ENCODE peak calls at places on chromosome 7, in eight cellular contexts. U is heart right ventricle, M is A549, A is Panc1, S is B cell, R is SK-N-SH treated with all-trans-retinoic acid at 6 μM for 48 hours, F is omental fat pad, D is mucosa of descending colon. I is an unnamed sample.

GRCh38 chr7:19117870-19118608 is 603 bp upstream of the TWIST1 start:
- ATAC-seq in D (peak; percentile 28), R (peak; percentile 53), F (no peak), M (peak; percentile 30), U (peak; percentile 7), S (no peak), A (no peak), I (peak; percentile 20)

GRCh38 chr7:123665896-123666295 is 10.2 kb downstream of the LMOD2 start:
- ATAC-seq in R (peak; percentile 11), U (no peak), D (no peak), A (no peak), F (no peak), S (no peak), M (no peak), I (no peak)

GRCh38 chr7:3494890-3495289 is 193.8 kb downstream of the SDK1 start:
- ATAC-seq in M (no peak), S (no peak), A (no peak), D (no peak), R (no peak), F (no peak), U (no peak), I (no peak)

GRCh38 chr7:30423793-30424505 is 54.6 kb downstream of the NOD1 start:
- ATAC-seq in F (no peak), R (no peak), S (no peak), D (no peak), U (no peak), A (no peak), M (no peak), I (no peak)

GRCh38 chr7:55185941-55186609 is 167.3 kb downstream of the EGFR start:
- ATAC-seq in R (peak; percentile 83), A (peak; percentile 96), U (no peak), S (no peak), F (peak; percentile 43), D (no peak), M (peak; percentile 97), I (peak; percentile 62)

GRCh38 chr7:131524116-131524515 is 32.3 kb downstream of the PODXL start:
- ATAC-seq in S (no peak), F (no peak), A (no peak), U (peak; percentile 61), M (no peak), R (no peak), D (no peak), I (no peak)

GRCh38 chr7:128322040-128322643 is 21.6 kb downstream of the RBM28 start:
- ATAC-seq in A (peak; percentile 76), S (no peak), R (peak; percentile 91), D (peak; percentile 60), U (peak; percentile 47), M (peak; percentile 88), F (no peak), I (no peak)

GRCh38 chr7:22812350-22812749 is 10.3 kb downstream of the TOMM7 start:
- ATAC-seq in R (no peak), A (no peak), M (no peak), D (no peak), S (no peak), F (no peak), U (no peak), I (no peak)

GRCh38 chr7:19747740-19748339 is 25.6 kb downstream of the TMEM196 start:
- ATAC-seq in M (peak; percentile 82), U (no peak), D (no peak), A (peak; percentile 78), F (no peak), S (no peak), R (peak; percentile 77), I (no peak)

GRCh38 chr7:103540338-103540737 is 94.3 kb upstream of the SLC26A5 start:
- ATAC-seq in F (no peak), A (no peak), M (no peak), S (no peak), R (no peak), U (no peak), D (no peak), I (no peak)

GRCh38 chr7:157117796-157118195 is 20.9 kb upstream of the UBE3C start:
- ATAC-seq in U (no peak), S (no peak), F (no peak), R (no peak), A (no peak), M (no peak), D (no peak), I (no peak)

GRCh38 chr7:21960922-21961321 is 15.2 kb upstream of the CDCA7L start:
- ATAC-seq in M (peak; percentile 70), A (peak; percentile 59), D (no peak), R (peak; percentile 80), U (no peak), F (no peak), S (no peak), I (no peak)

GRCh38 chr7:6604458-6604857 is 11.0 kb upstream of the ZNF853 start:
- ATAC-seq in A (no peak), D (no peak), S (no peak), R (no peak), M (no peak), U (no peak), F (no peak), I (no peak)

GRCh38 chr7:78529392-78529791 is 730.8 kb downstream of the PHTF2 start:
- ATAC-seq in U (no peak), D (no peak), S (no peak), A (no peak), F (no peak), M (no peak), R (peak; percentile 52), I (no peak)

GRCh38 chr7:134694299-134694698 is 47.6 kb downstream of the BPGM start:
- ATAC-seq in A (no peak), S (no peak), M (peak; percentile 71), D (no peak), U (no peak), F (no peak), R (no peak), I (no peak)

GRCh38 chr7:7216279-7216678 is 33.9 kb downstream of the C1GALT1 start:
- ATAC-seq in A (no peak), R (no peak), M (no peak), D (no peak), S (no peak), F (no peak), U (no peak), I (no peak)

GRCh38 chr7:40316176-40316575 is 181.4 kb downstream of the SUGCT start:
- ATAC-seq in A (no peak), F (no peak), D (no peak), S (no peak), M (no peak), R (no peak), U (no peak), I (no peak)

GRCh38 chr7:141483044-141483443 is 68.2 kb upstream of the AGK start:
- ATAC-seq in D (no peak), M (peak; percentile 66), U (no peak), A (no peak), S (no peak), R (no peak), F (no peak), I (no peak)

GRCh38 chr7:17339952-17340351 is 41.5 kb downstream of the AHR start:
- ATAC-seq in R (no peak), S (no peak), U (peak; percentile 63), D (no peak), A (no peak), M (no peak), F (no peak), I (no peak)

GRCh38 chr7:149248777-149249176 is 9.3 kb downstream of the ZNF212 start:
- ATAC-seq in A (no peak), M (no peak), R (no peak), F (no peak), D (no peak), S (no peak), U (no peak), I (no peak)

GRCh38 chr7:142898377-142899235 is 13.1 kb upstream of the TRPV6 start:
- ATAC-seq in U (no peak), M (no peak), S (no peak), D (no peak), A (no peak), R (no peak), F (no peak), I (no peak)

GRCh38 chr7:46909601-46910051 is 672.3 kb downstream of the TNS3 start:
- ATAC-seq in R (peak; percentile 83), A (no peak), S (no peak), M (no peak), U (no peak), F (peak; percentile 88), D (no peak), I (no peak)

GRCh38 chr7:16891338-16891737 is 9.6 kb upstream of the AGR3 start:
- ATAC-seq in U (no peak), F (no peak), M (peak; percentile 98), S (peak; percentile 67), R (peak; percentile 79), A (peak; percentile 96), D (peak; percentile 96), I (no peak)

GRCh38 chr7:20244334-20244733 is 27.1 kb upstream of the MACC1 start:
- ATAC-seq in D (no peak), S (no peak), M (no peak), R (no peak), F (no peak), A (no peak), U (no peak), I (no peak)

GRCh38 chr7:129072410-129073063 is 17.6 kb upstream of the TNPO3 start:
- ATAC-seq in M (no peak), S (no peak), A (no peak), U (no peak), D (no peak), R (no peak), F (no peak), I (no peak)

GRCh38 chr7:37815969-37816371 is 32.4 kb upstream of the NME8 start:
- ATAC-seq in S (no peak), D (no peak), M (no peak), R (no peak), U (no peak), F (no peak), A (no peak), I (no peak)

I was measured in gastroesophageal sphincter.